ENCODE peak calls at places on chromosomes 4 and X, in nine cellular contexts. A is IMR-90; Q is ascending aorta; X is Peyer's patch; T is naive thymus-derived CD4-positive, alpha-beta T cell; G is breast epithelium; V is H1; W is psoas muscle; K is sigmoid colon. J is an unnamed sample.

GRCh38 chrX:26254436-26254835 is 38.5 kb downstream of the MAGEB5 start:
- DNase-seq in A (no peak), Q (no peak), X (no peak), T (no peak), G (no peak), V (no peak), W (no peak), K (no peak), J (no peak)

GRCh38 chr4:31655328-31655727 is 935.2 kb downstream of the PCDH7 start:
- DNase-seq in A (peak; percentile 17), Q (no peak), X (no peak), T (no peak), G (no peak), V (no peak), W (no peak), K (no peak), J (no peak)

GRCh38 chrX:10569946-10570345 is 50.4 kb downstream of the MID1 start:
- DNase-seq in A (peak; percentile 65), Q (no peak), X (no peak), T (no peak), G (no peak), V (no peak), W (no peak), K (no peak), J (no peak)

GRCh38 chrX:1453390-1453783 is 678 bp upstream of the ASMTL start:
- DNase-seq in A (no peak), Q (no peak), X (no peak), T (no peak), G (no peak), V (no peak), W (no peak), K (no peak), J (no peak)

GRCh38 chr4:158068063-158068462 is 104.8 kb downstream of the GASK1B start:
- DNase-seq in A (peak; percentile 19), Q (no peak), X (no peak), T (no peak), G (no peak), V (no peak), W (no peak), K (no peak), J (no peak)

GRCh38 chr4:73732759-73733431 is 7.5 kb upstream of the CXCL8 start:
- DNase-seq in A (no peak), Q (no peak), X (no peak), T (no peak), G (no peak), V (no peak), W (no peak), K (no peak), J (no peak)

GRCh38 chrX:155070663-155070974 is 317 bp downstream of the CMC4 start:
- DNase-seq in A (no peak), Q (no peak), X (peak; percentile 42), T (no peak), G (no peak), V (no peak), W (no peak), K (peak; percentile 67), J (no peak)

GRCh38 chr4:89617256-89617655 is 219.7 kb downstream of the SNCA start:
- DNase-seq in A (no peak), Q (no peak), X (no peak), T (no peak), G (no peak), V (no peak), W (no peak), K (no peak), J (no peak)

GRCh38 chrX:135295238-135295943 is 13.9 kb upstream of the ETDC start:
- DNase-seq in A (peak; percentile 39), Q (no peak), X (peak; percentile 56), T (peak; percentile 53), G (no peak), V (peak; percentile 63), W (peak; percentile 25), K (no peak), J (peak; percentile 64)

GRCh38 chr4:2858451-2859217 is 15.0 kb downstream of the ADD1 start:
- DNase-seq in A (peak; percentile 58), Q (no peak), X (no peak), T (no peak), G (no peak), V (no peak), W (no peak), K (no peak), J (no peak)

GRCh38 chrX:108307408-108308085 is 130.7 kb downstream of the COL4A6 start:
- DNase-seq in A (peak; percentile 6), Q (no peak), X (no peak), T (no peak), G (peak; percentile 41), V (no peak), W (peak; percentile 25), K (no peak), J (no peak)

GRCh38 chrX:106404512-106404911 is 207.3 kb upstream of the RADX start:
- DNase-seq in A (no peak), Q (no peak), X (no peak), T (no peak), G (no peak), V (no peak), W (no peak), K (no peak), J (no peak)

GRCh38 chr4:68960294-68961163 is 8.9 kb upstream of the UGT2A3 start:
- DNase-seq in A (no peak), Q (no peak), X (no peak), T (no peak), G (no peak), V (no peak), W (no peak), K (no peak), J (no peak)

GRCh38 chr4:128525387-128525786 is 237.8 kb upstream of the PGRMC2 start:
- DNase-seq in A (peak; percentile 49), Q (no peak), X (no peak), T (no peak), G (no peak), V (no peak), W (no peak), K (no peak), J (no peak)

GRCh38 chr4:88738146-88738545 is 40.5 kb upstream of the NAP1L5 start:
- DNase-seq in A (no peak), Q (no peak), X (no peak), T (no peak), G (no peak), V (no peak), W (peak; percentile 39), K (no peak), J (no peak)

GRCh38 chr4:100736651-100737450 is 219.0 kb upstream of the EMCN start:
- DNase-seq in A (peak; percentile 65), Q (no peak), X (no peak), T (no peak), G (no peak), V (no peak), W (no peak), K (no peak), J (no peak)

DNA sequence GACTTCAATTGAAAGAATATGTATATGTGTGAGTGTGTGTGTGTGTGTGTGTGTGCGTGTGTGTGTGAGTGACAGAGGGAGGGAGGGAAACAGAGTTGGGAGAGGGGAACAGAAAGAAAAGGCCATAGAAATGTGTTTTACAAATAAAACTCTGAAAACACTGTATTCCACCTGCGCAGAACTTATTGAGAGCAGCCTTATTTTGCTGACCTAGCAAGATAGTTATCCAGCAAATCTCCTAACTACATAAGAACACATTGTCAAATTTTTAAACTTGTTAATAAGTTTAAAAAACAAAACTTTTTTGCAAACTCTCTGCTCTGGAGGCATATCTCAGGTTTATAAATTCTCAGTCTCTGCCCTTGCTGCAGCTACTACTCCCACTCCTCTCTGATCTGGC is 217.9 kb upstream of the NOCT start:
- DNase-seq in A (no peak), Q (no peak), X (no peak), T (no peak), G (no peak), V (no peak), W (no peak), K (no peak), J (no peak)
- H3K9me3 ChIP-seq in A (no peaks in the 10 kb centered on the region), Q (no peaks in the 10 kb centered on the region), X (no peaks in the 10 kb centered on the region), T (no peaks in the 10 kb centered on the region), G (no peaks in the 10 kb centered on the region), V (no peaks in the 10 kb centered on the region), W (no peaks in the 10 kb centered on the region), K (no peaks in the 10 kb centered on the region), J (no peaks in the 10 kb centered on the region)

GRCh38 chr4:170088686-170089085 is 1.1 kb downstream of the AADAT start:
- DNase-seq in A (no peak), Q (no peak), X (no peak), T (no peak), G (no peak), V (no peak), W (no peak), K (no peak), J (no peak)

GRCh38 chr4:170079981-170080380 is 9.8 kb downstream of the AADAT start:
- DNase-seq in A (peak; percentile 11), Q (no peak), X (no peak), T (no peak), G (no peak), V (no peak), W (no peak), K (no peak), J (no peak)

GRCh38 chr4:170080496-170080895 is 9.3 kb downstream of the AADAT start:
- DNase-seq in A (no peak), Q (no peak), X (no peak), T (no peak), G (no peak), V (no peak), W (no peak), K (no peak), J (no peak)

GRCh38 chr4:170087163-170087700 is 2.5 kb downstream of the AADAT start:
- DNase-seq in A (no peak), Q (no peak), X (no peak), T (no peak), G (no peak), V (no peak), W (no peak), K (no peak), J (no peak)

DNA sequence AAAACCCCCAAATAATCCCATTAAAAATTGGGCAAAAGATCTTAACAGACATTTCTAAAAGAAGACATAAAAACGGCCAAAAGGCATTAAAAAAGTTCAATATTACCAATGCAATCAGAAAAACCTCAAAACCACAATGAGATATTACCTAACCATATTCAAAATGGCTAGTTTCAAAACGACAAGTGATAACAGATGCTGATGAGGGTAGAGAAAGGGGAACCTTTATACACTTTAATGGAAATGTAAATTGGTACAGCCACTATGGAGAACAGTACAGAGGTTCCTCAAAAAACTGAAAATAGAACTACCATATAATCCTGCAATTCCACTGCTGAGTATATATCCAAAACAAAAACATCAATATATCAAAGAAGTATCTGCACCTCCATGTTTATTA is 6.2 kb downstream of the AADAT start:
- DNase-seq in A (no peak), Q (no peak), X (no peak), T (no peak), G (no peak), V (no peak), W (no peak), K (no peak), J (no peak)
- H3K27me3 ChIP-seq in A (no peaks in the 10 kb centered on the region), Q (no peaks in the 10 kb centered on the region), X (no peaks in the 10 kb centered on the region), T (no peaks in the 10 kb centered on the region), G (no peaks in the 10 kb centered on the region), V (no peaks in the 10 kb centered on the region), W (no peaks in the 10 kb centered on the region), K (no peaks in the 10 kb centered on the region), J (peaks cover 4% of the 10 kb centered on the region)

GRCh38 chrX:153386097-153386496 is 15.1 kb downstream of the PNMA6E start:
- DNase-seq in A (no peak), Q (no peak), X (no peak), T (no peak), G (no peak), V (no peak), W (no peak), K (no peak), J (no peak)
- H3K9me3 ChIP-seq in A (no peaks in the 10 kb centered on the region), Q (no peaks in the 10 kb centered on the region), X (no peaks in the 10 kb centered on the region), T (no peaks in the 10 kb centered on the region), G (no peaks in the 10 kb centered on the region), V (peaks cover 5% of the 10 kb centered on the region), W (no peaks in the 10 kb centered on the region), K (no peaks in the 10 kb centered on the region), J (no peaks in the 10 kb centered on the region)

GRCh38 chr4:84497835-84498202 is 1.3 kb downstream of the NKX6-1 start:
- DNase-seq in A (no peak), Q (no peak), X (no peak), T (no peak), G (no peak), V (peak; percentile 76), W (no peak), K (no peak), J (no peak)
- H3K27me3 ChIP-seq in A (peaks cover 86% of the 10 kb centered on the region), Q (peaks cover 30% of the 10 kb centered on the region), X (no peaks in the 10 kb centered on the region), T (peaks cover 14% of the 10 kb centered on the region), G (peaks cover 100% of the 10 kb centered on the region), V (peaks cover 86% of the 10 kb centered on the region), W (peaks cover 70% of the 10 kb centered on the region), K (peaks cover 100% of the 10 kb centered on the region), J (peaks cover 80% of the 10 kb centered on the region)

J was measured in CD8-positive, alpha-beta T cell.